ENCODE peak calls at places on chromosome 19, in seven cellular contexts. Z, V, S, G, X, O and M are unnamed samples.
A peak's percentile ranks its signal among the peaks of the same experiment; 100 is the strongest.

GRCh38 chr19:33098023-33098652 is 17.2 kb downstream of the GPATCH1 start:
- DNase-seq in V (no peak), G (no peak), O (no peak), X (no peak), Z (no peak), S (peak; percentile 12), M (no peak)

GRCh38 chr19:56637976-56638555 is 4.9 kb upstream of the SMIM17 start:
- DNase-seq in S (peak; percentile 86), O (peak; percentile 3), V (peak; percentile 13), Z (peak; percentile 19), X (peak; percentile 72), G (no peak), M (no peak)

GRCh38 chr19:51124729-51125128 is at the start of gene SIGLEC9:
- DNase-seq in Z (no peak), X (no peak), S (no peak), G (no peak), O (no peak), V (no peak), M (no peak)

GRCh38 chr19:10544753-10545251 is 1.1 kb downstream of the ATG4D start:
- DNase-seq in O (no peak), Z (no peak), X (no peak), S (no peak), G (no peak), V (no peak), M (no peak)

GRCh38 chr19:42281175-42282035 is 12.4 kb downstream of the CIC start:
- DNase-seq in V (no peak), S (no peak), X (peak; percentile 84), Z (no peak), G (peak; percentile 77), O (peak; percentile 55), M (peak; percentile 91)

GRCh38 chr19:2949939-2950285 is 5.1 kb upstream of the ZNF77 start:
- DNase-seq in O (peak; percentile 33), S (peak; percentile 65), Z (no peak), V (no peak), G (no peak), X (no peak), M (no peak)

GRCh38 chr19:51338563-51339312 is 3.2 kb downstream of the VSIG10L start:
- DNase-seq in V (peak; percentile 80), G (no peak), X (peak; percentile 86), S (peak; percentile 76), O (peak; percentile 61), Z (peak; percentile 79), M (peak; percentile 92)

GRCh38 chr19:18696023-18696422 is 12.5 kb downstream of the CRTC1 start:
- DNase-seq in O (no peak), G (no peak), S (no peak), X (no peak), V (no peak), Z (no peak), M (no peak)

GRCh38 chr19:57778358-57778757 is 8.9 kb downstream of the ZNF586 start:
- DNase-seq in G (no peak), V (no peak), S (no peak), O (no peak), Z (no peak), X (no peak), M (no peak)

GRCh38 chr19:10963865-10964264 is 3.0 kb downstream of the SMARCA4 start:
- DNase-seq in X (no peak), G (no peak), O (no peak), S (no peak), V (no peak), Z (no peak), M (no peak)

GRCh38 chr19:367963-368623 is 23.5 kb upstream of the MIER2 start:
- DNase-seq in G (no peak), V (no peak), X (no peak), S (no peak), O (no peak), Z (no peak), M (peak; percentile 77)

GRCh38 chr19:57167385-57167784 is at the start of gene DUXA:
- DNase-seq in Z (no peak), X (no peak), V (no peak), G (no peak), S (no peak), O (no peak), M (no peak)

GRCh38 chr19:19642506-19643157 is 825 bp downstream of the GMIP start:
- DNase-seq in V (no peak), S (no peak), X (no peak), Z (no peak), O (peak; percentile 33), G (peak; percentile 63), M (no peak)

GRCh38 chr19:49512970-49513745 is 697 bp downstream of the FCGRT start:
- DNase-seq in O (peak; percentile 35), G (no peak), X (no peak), S (no peak), Z (no peak), V (no peak), M (no peak)

GRCh38 chr19:8046569-8047165 is 5.9 kb upstream of the CCL25 start:
- DNase-seq in S (no peak), O (no peak), Z (no peak), G (no peak), X (no peak), V (no peak), M (no peak)

GRCh38 chr19:16066611-16067104 is 9.6 kb upstream of the TPM4 start:
- DNase-seq in G (no peak), O (no peak), X (no peak), V (no peak), S (peak; percentile 54), Z (no peak), M (no peak)

GRCh38 chr19:39818626-39819097 is 15.3 kb downstream of the DYRK1B start:
- DNase-seq in G (no peak), Z (no peak), O (no peak), V (no peak), X (no peak), S (no peak), M (no peak)

GRCh38 chr19:49847731-49848696 is 2.9 kb upstream of the PTOV1 start:
- DNase-seq in X (no peak), V (no peak), S (peak; percentile 95), G (no peak), O (no peak), Z (no peak), M (no peak)

GRCh38 chr19:19655641-19656343 is 7.7 kb downstream of the ATP13A1 start:
- DNase-seq in X (peak; percentile 40), G (no peak), O (no peak), Z (no peak), S (no peak), V (no peak), M (no peak)

GRCh38 chr19:1434040-1434366 is 4.2 kb upstream of the RPS15 start:
- DNase-seq in S (no peak), X (no peak), O (no peak), G (no peak), Z (no peak), V (no peak), M (no peak)

GRCh38 chr19:13804830-13805683 is 9.8 kb downstream of the ZSWIM4 start:
- DNase-seq in V (no peak), X (no peak), G (no peak), O (no peak), Z (no peak), S (no peak), M (no peak)

GRCh38 chr19:33197591-33198000 is 3.5 kb downstream of the LRP3 start:
- DNase-seq in O (no peak), X (no peak), S (no peak), G (no peak), V (no peak), Z (no peak), M (no peak)

GRCh38 chr19:14472202-14472961 is 2.8 kb downstream of the PTGER1 start:
- DNase-seq in G (peak; percentile 28), Z (peak; percentile 63), S (peak; percentile 47), O (no peak), X (peak; percentile 66), V (peak; percentile 51), M (peak; percentile 91)

GRCh38 chr19:44795398-44795987 is 13.4 kb upstream of the BCAM start:
- DNase-seq in O (no peak), G (no peak), S (no peak), V (no peak), X (no peak), Z (no peak), M (no peak)

GRCh38 chr19:41804327-41804726 is 7.9 kb downstream of the CEACAM3 start:
- DNase-seq in S (no peak), G (no peak), Z (no peak), O (no peak), V (no peak), X (no peak), M (no peak)

GRCh38 chr19:12137541-12137940 is 2.6 kb downstream of the ZNF20 start:
- DNase-seq in V (no peak), G (no peak), S (no peak), O (no peak), Z (no peak), X (no peak), M (no peak)

GRCh38 chr19:11291991-11292390 is 4.0 kb upstream of the TSPAN16 start:
- DNase-seq in V (no peak), O (no peak), X (no peak), Z (no peak), G (no peak), S (no peak), M (no peak)

GRCh38 chr19:38036707-38037106 is 129.7 kb downstream of the SIPA1L3 start:
- DNase-seq in O (no peak), G (peak; percentile 42), Z (no peak), X (no peak), V (no peak), S (no peak), M (no peak)

GRCh38 chr19:15324791-15325519 is 7.4 kb downstream of the BRD4 start:
- DNase-seq in V (no peak), Z (no peak), O (no peak), S (no peak), G (no peak), X (no peak), M (no peak)

GRCh38 chr19:7373862-7374261 is 25.1 kb downstream of the ARHGEF18 start:
- DNase-seq in X (no peak), Z (peak; percentile 26), O (no peak), G (no peak), V (no peak), S (peak; percentile 35), M (no peak)

GRCh38 chr19:48768989-48769713 is 13.8 kb downstream of the FGF21 start:
- DNase-seq in S (peak; percentile 41), G (no peak), O (no peak), X (no peak), V (no peak), Z (no peak), M (no peak)